ENCODE peak calls at places on chromosome 1, in ten cellular contexts. E is tibial nerve; H is CD8-positive, alpha-beta T cell; A is endodermal cell; V is omental fat pad; F is spleen; Y is IMR-90; R is BE2C; Z is thoracic aorta; D is upper lobe of right lung. C is an unnamed sample.

GRCh38 chr1:174262747-174263241 is 103.5 kb downstream of the RABGAP1L start:
- DNase-seq in E (no peak), H (no peak), A (peak), V (no peak), F (no peak), Y (peak), R (peak), Z (no peak), D (no peak), C (peak)

GRCh38 chr1:96978867-96979266 is 257.3 kb downstream of the PTBP2 start:
- DNase-seq in E (no peak), H (no peak), A (no peak), V (no peak), F (no peak), Y (no peak), R (no peak), Z (no peak), D (no peak), C (no peak)

GRCh38 chr1:211831558-211832323 is 1.2 kb upstream of the LPGAT1 start:
- DNase-seq in E (no peak), H (no peak), A (peak), V (no peak), F (no peak), Y (no peak), R (peak), Z (no peak), D (no peak), C (no peak)

GRCh38 chr1:155967410-155968400 is 10.6 kb downstream of the ARHGEF2 start:
- DNase-seq in E (no peak), H (peak), A (no peak), V (no peak), F (peak), Y (no peak), R (no peak), Z (no peak), D (no peak), C (no peak)

GRCh38 chr1:74689800-74690696 is 16.5 kb upstream of the ERICH3 start:
- DNase-seq in E (no peak), H (peak), A (peak), V (no peak), F (no peak), Y (peak), R (peak), Z (no peak), D (no peak), C (no peak)

GRCh38 chr1:108142773-108143394 is 57.3 kb downstream of the SLC25A24 start:
- DNase-seq in E (no peak), H (no peak), A (no peak), V (no peak), F (no peak), Y (peak), R (no peak), Z (no peak), D (no peak), C (no peak)

GRCh38 chr1:56644941-56645662 is at the start of gene PRKAA2:
- DNase-seq in E (no peak), H (no peak), A (peak), V (no peak), F (peak), Y (peak), R (peak), Z (no peak), D (peak), C (peak)

GRCh38 chr1:229624906-229625871 is 733 bp downstream of the TAF5L start:
- DNase-seq in E (no peak), H (peak), A (peak), V (peak), F (peak), Y (peak), R (peak), Z (no peak), D (peak), C (peak)

GRCh38 chr1:172745014-172745413 is 86.1 kb downstream of the FASLG start:
- DNase-seq in E (no peak), H (peak), A (peak), V (no peak), F (no peak), Y (peak), R (peak), Z (no peak), D (no peak), C (peak)
- TF ChIP-seq CTCF in E (peak), H (peak), A (peak), V (no peak), F (peak), Y (peak), R (peak), Z (peak), D (peak), C (peak)

GRCh38 chr1:188941986-188942385 is 1535.7 kb downstream of the BRINP3 start:
- DNase-seq in E (no peak), H (no peak), A (peak), V (no peak), F (no peak), Y (no peak), R (no peak), Z (no peak), D (no peak), C (no peak)

DNA sequence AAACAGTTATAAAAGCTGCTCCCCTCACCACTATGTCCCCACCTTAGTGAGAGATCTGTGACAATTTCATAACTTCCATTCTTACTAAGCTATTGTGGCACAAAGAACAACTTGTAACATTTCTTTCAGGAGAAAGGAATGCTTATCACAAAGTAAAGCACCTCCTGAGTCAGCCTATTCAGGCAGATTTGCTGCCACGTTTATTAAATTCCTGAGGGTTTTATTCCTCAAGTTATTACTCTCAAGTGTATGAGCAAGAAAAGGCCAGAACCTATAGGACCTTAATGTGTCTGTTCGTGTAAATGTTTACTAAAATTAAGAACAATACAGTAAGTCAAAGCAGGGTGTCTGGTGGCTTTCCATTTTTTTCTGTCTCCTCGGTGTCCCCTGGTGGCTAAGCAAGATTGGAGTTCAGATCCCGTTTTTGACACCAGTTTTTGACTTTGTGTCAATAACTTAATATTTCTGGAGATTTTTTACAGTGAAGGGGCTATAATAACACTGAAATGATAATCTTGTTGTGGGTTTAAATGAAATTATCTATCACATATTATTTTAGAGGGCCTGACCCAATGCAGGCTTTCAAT is 1539.6 kb downstream of the BRINP3 start:
- DNase-seq in E (no peak), H (no peak), A (peak), V (no peak), F (no peak), Y (peak), R (peak), Z (no peak), D (no peak), C (no peak)
- TF ChIP-seq CTCF in E (no peak), H (no peak), A (peak), V (no peak), F (no peak), Y (peak), R (peak), Z (no peak), D (no peak), C (no peak)

GRCh38 chr1:1311107-1312104 is 3.0 kb downstream of the PUSL1 start:
- DNase-seq in E (no peak), H (no peak), A (no peak), V (no peak), F (no peak), Y (no peak), R (no peak), Z (no peak), D (no peak), C (no peak)
- TF ChIP-seq CTCF in E (no peak), H (no peak), A (no peak), V (no peak), F (no peak), Y (no peak), R (no peak), Z (no peak), D (no peak), C (no peak)

DNA sequence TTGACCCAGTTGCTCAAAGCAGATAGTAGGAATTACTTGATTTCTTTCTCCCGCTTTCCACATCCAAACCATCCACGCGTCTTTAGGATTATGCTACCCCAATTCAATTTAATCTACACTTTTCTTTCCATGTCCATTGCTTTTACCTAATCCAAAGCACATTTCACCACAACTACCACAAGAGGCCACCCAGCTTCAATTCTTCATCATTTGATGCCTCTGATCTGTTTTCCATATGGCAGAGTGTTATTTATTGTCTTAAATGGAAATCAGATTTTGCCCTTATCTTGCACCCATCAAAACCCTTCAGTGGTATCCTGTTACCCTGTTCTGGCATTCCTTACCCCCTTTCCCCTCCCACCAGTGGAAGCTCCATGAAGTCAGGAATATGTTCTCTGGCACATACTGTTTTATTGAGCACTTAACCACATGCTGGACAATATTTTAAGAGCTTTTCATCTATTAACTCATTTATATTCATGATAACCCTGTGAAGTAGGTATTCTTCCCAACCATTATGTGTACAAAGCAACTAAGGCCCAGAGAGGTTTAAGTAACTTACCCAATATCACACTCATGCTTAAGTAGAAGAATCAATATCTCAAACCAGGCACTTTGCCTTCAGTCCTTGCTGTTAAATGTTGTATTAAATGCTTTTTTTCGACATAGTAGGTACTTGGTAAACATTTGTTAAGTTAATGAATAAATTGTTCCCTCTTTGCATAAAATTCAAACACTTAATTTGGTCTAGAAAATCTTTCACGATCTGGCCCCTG is 34.6 kb downstream of the CLIC4 start:
- DNase-seq in E (no peak), H (no peak), A (no peak), V (no peak), F (no peak), Y (no peak), R (no peak), Z (no peak), D (no peak), C (no peak)
- TF ChIP-seq CTCF in E (no peak), H (no peak), A (no peak), V (no peak), F (no peak), Y (no peak), R (peak), Z (no peak), D (peak), C (no peak)